ENCODE peak calls at places on chromosomes 13 and 19, in seven cellular contexts. U is lower leg skin; R is cardiac muscle cell; O is nephron progenitor cell; M is LNCaP clone FGC; C is CD4-positive, alpha-beta T cell; J is PC-3. H is an unnamed sample.

GRCh38 chr13:71304861-71305260 is 562.1 kb downstream of the DACH1 start:
- DNase-seq in C (no peak), M (peak; percentile 39), O (no peak), U (no peak), J (no peak), R (no peak), H (no peak)

GRCh38 chr13:40149611-40150283 is 494.3 kb downstream of the COG6 start:
- DNase-seq in M (no peak), C (no peak), R (no peak), J (peak; percentile 48), U (no peak), O (no peak), H (peak; percentile 76)

GRCh38 chr13:99380921-99381645 is 73.9 kb upstream of the GPR183 start:
- DNase-seq in O (no peak), U (peak; percentile 10), R (no peak), J (no peak), M (no peak), C (peak; percentile 50), H (no peak)

GRCh38 chr19:6126335-6126974 is 9.0 kb upstream of the ACSBG2 start:
- DNase-seq in R (peak; percentile 41), U (no peak), M (peak; percentile 70), O (no peak), J (peak; percentile 94), C (no peak), H (no peak)

GRCh38 chr13:111431241-111431640 is 110.8 kb downstream of the TEX29 start:
- DNase-seq in M (no peak), R (no peak), J (no peak), U (no peak), O (no peak), C (no peak), H (no peak)

GRCh38 chr19:3821857-3822364 is 35.7 kb upstream of the MATK start:
- DNase-seq in U (peak; percentile 26), O (peak; percentile 87), C (peak; percentile 90), M (peak; percentile 4), J (peak; percentile 29), R (peak; percentile 51), H (no peak)

GRCh38 chr13:23695711-23696512 is 125.7 kb downstream of the TNFRSF19 start:
- DNase-seq in M (no peak), O (no peak), R (no peak), J (no peak), U (no peak), C (peak; percentile 27), H (no peak)

GRCh38 chr19:28633223-28634030 is 579.5 kb downstream of the UQCRFS1 start:
- DNase-seq in C (peak; percentile 3), U (no peak), R (peak; percentile 44), O (peak; percentile 68), J (peak; percentile 3), M (peak; percentile 15), H (no peak)

GRCh38 chr19:4764290-4764660 is 27.3 kb upstream of the FEM1A start:
- DNase-seq in M (no peak), U (no peak), C (no peak), O (no peak), R (no peak), J (no peak), H (no peak)

GRCh38 chr13:31201341-31202024 is 1.7 kb downstream of the B3GLCT start:
- DNase-seq in J (peak; percentile 50), U (peak; percentile 28), O (no peak), M (no peak), R (no peak), C (no peak), H (peak; percentile 77)

GRCh38 chr19:8731428-8732169 is 10.2 kb downstream of the OR2Z1 start:
- DNase-seq in M (no peak), R (no peak), J (peak; percentile 17), O (peak; percentile 30), C (no peak), U (no peak), H (no peak)

GRCh38 chr13:44333950-44334675 is 39.5 kb upstream of the SERP2 start:
- DNase-seq in R (no peak), C (no peak), J (no peak), O (no peak), M (no peak), U (no peak), H (no peak)

GRCh38 chr19:10551698-10552301 is 8.1 kb downstream of the ATG4D start:
- DNase-seq in C (no peak), M (no peak), O (no peak), R (no peak), J (peak; percentile 73), U (no peak), H (no peak)

GRCh38 chr19:42074513-42075363 is 1.2 kb upstream of the ZNF574 start:
- DNase-seq in C (no peak), J (no peak), O (no peak), U (no peak), R (no peak), M (no peak), H (no peak)

GRCh38 chr13:23183292-23183691 is 2.5 kb downstream of the SGCG start:
- DNase-seq in J (no peak), O (no peak), M (no peak), C (no peak), R (peak; percentile 12), U (no peak), H (no peak)

GRCh38 chr13:112442483-112443090 is 66.4 kb downstream of the SPACA7 start:
- DNase-seq in M (no peak), U (no peak), J (no peak), R (no peak), C (no peak), O (no peak), H (no peak)

GRCh38 chr19:35247526-35248309 is 1.1 kb upstream of the LSR start:
- DNase-seq in J (peak; percentile 89), O (peak; percentile 85), R (peak; percentile 96), C (peak; percentile 53), U (peak; percentile 54), M (peak; percentile 94), H (no peak)

GRCh38 chr13:110509478-110509926 is 52.0 kb downstream of the RAB20 start:
- DNase-seq in U (no peak), C (no peak), O (no peak), R (peak; percentile 50), M (no peak), J (no peak), H (no peak)

GRCh38 chr19:41424335-41425173 is 2.6 kb downstream of the B3GNT8 start:
- DNase-seq in O (no peak), M (no peak), U (no peak), R (no peak), J (no peak), C (no peak), H (no peak)

GRCh38 chr19:39196320-39196719 is 444 bp upstream of the NCCRP1 start:
- DNase-seq in O (peak; percentile 27), C (no peak), M (no peak), J (no peak), U (no peak), R (no peak), H (no peak)

DNA sequence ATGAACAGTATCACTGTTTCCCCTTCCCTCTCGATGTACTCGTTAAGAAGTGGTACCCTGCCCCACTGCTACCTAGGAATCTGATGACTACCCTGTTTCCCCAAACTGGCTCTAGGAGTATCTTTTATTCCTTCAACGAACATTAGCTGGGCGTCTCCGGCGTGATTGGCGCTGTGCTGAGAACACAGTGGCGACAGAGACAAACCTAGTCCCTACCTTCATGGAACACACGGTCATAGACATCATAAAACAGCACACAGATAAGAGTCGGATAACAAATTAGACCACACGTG is 730 bp downstream of the SYMPK start:
- DNase-seq in R (no peak), C (no peak), O (no peak), U (no peak), M (no peak), J (peak; percentile 6), H (no peak)
- TF ChIP-seq CTCF in R (no peak), C (no peak), O (no peak), U (no peak), M (no peak), J (no peak), H (no peak)

GRCh38 chr19:36331353-36332228 is 47.4 kb downstream of the ZFP14 start:
- DNase-seq in R (peak; percentile 96), C (peak; percentile 33), J (peak; percentile 3), U (peak; percentile 84), M (peak; percentile 99), O (peak; percentile 85), H (peak; percentile 70)
- TF ChIP-seq CTCF in R (no peak), C (no peak), J (no peak), U (no peak), M (no peak), O (no peak), H (peak; percentile 5)

GRCh38 chr19:21680679-21681078 is 86.7 kb downstream of the ZNF100 start:
- DNase-seq in O (no peak), C (no peak), J (no peak), M (no peak), R (no peak), U (no peak), H (no peak)
- TF ChIP-seq CTCF in O (no peak), C (no peak), J (no peak), M (no peak), R (no peak), U (no peak), H (no peak)

DNA sequence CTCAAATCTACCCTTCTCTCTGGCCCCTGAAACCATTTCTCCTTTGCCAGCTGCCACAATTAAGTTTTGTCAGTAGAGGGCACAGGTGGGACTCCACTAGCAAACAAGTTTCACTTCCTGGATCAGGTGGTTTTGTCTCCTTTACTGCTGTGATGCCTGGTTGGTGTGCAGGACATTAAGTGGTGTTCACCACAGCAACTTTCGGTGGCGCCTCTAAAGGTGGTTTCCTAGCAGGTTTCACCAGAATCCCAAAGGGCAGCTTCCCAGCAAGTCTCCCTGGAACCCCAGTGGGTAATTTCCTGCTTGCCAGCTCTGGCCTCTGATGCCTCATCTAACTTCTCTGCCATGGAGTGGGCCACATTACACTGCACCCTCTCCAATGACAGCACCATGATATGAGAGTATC is 16.6 kb downstream of the MED4 start:
- DNase-seq in R (no peak), U (no peak), M (no peak), J (peak; percentile 8), O (no peak), C (no peak), H (no peak)
- TF ChIP-seq CTCF in R (peak; percentile 27), U (no peak), M (peak; percentile 26), J (peak; percentile 43), O (no peak), C (no peak), H (no peak)